ENCODE peak calls at places on chromosome 16, in four cellular contexts. M is heart right ventricle; S is stimulated activated CD8-positive, alpha-beta memory T cell treated with anti-CD3 and anti-CD28 coated beads, Interleukin-7, amount 100 ng/mL, for 48 hours; G is sciatic nerve. Y is an unnamed sample.

GRCh38 chr16:1763521-1764511 is 7.5 kb downstream of the NME3 start:
- DNase-seq in G (no peak), M (no peak), S (no peak), Y (no peak)

GRCh38 chr16:21233521-21234150 is at the start of gene ANKS4B:
- DNase-seq in G (no peak), S (no peak), M (no peak), Y (no peak)

GRCh38 chr16:1102921-1103648 is 7.0 kb upstream of the C1QTNF8 start:
- DNase-seq in G (peak; percentile 78), S (peak; percentile 39), M (peak; percentile 31), Y (peak; percentile 50)

GRCh38 chr16:71817690-71818089 is 9.1 kb upstream of the AP1G1 start:
- DNase-seq in M (no peak), S (no peak), G (no peak), Y (no peak)

GRCh38 chr16:23174622-23175021 is 7.9 kb upstream of the SCNN1G start:
- DNase-seq in M (no peak), S (no peak), G (no peak), Y (no peak)

GRCh38 chr16:12403746-12404658 is 399.7 kb downstream of the CPPED1 start:
- DNase-seq in S (no peak), G (no peak), M (no peak), Y (no peak)

GRCh38 chr16:54633943-54634362 is 296.7 kb upstream of the IRX5 start:
- DNase-seq in M (peak; percentile 27), G (no peak), S (no peak), Y (peak; percentile 38)

GRCh38 chr16:81997738-81998137 is 13.5 kb downstream of the SDR42E1 start:
- DNase-seq in M (no peak), S (no peak), G (no peak), Y (no peak)

GRCh38 chr16:84879569-84880487 is 60.0 kb downstream of the CRISPLD2 start:
- DNase-seq in S (no peak), M (no peak), G (no peak), Y (no peak)

GRCh38 chr16:88292007-88292940 is 90.5 kb upstream of the ZNF469 start:
- DNase-seq in S (no peak), G (no peak), M (no peak), Y (no peak)

GRCh38 chr16:7324306-7324705 is 8.3 kb upstream of the RBFOX1 start:
- DNase-seq in G (no peak), M (no peak), S (no peak), Y (no peak)

GRCh38 chr16:17367932-17368331 is 102.8 kb downstream of the XYLT1 start:
- DNase-seq in M (no peak), S (no peak), G (no peak), Y (no peak)

GRCh38 chr16:85152414-85153030 is 40.2 kb upstream of the CIBAR2 start:
- DNase-seq in S (no peak), M (no peak), G (no peak), Y (peak; percentile 72)

Y was measured in heart left ventricle.